ENCODE peak calls at places on chromosomes 16 and 17, in nine cellular contexts. D is GM06990; J is GM23338; M is foreskin fibroblast; B is CD4-positive, alpha-beta T cell; O is neural crest cell; T is left ventricle myocardium inferior; P is astrocyte of the cerebellum; A is B cell. Z is an unnamed sample.

GRCh38 chr17:29579866-29580771 is 9.3 kb downstream of the GIT1 start:
- DNase-seq in D (peak; percentile 63), J (peak; percentile 91), M (peak; percentile 93), B (peak; percentile 87), O (peak; percentile 76), T (peak; percentile 82), P (no peak), A (peak; percentile 91), Z (peak; percentile 63)

GRCh38 chr17:39450051-39450450 is 1.0 kb downstream of the MED1 start:
- DNase-seq in D (no peak), J (no peak), M (no peak), B (no peak), O (no peak), T (no peak), P (no peak), A (no peak), Z (no peak)

GRCh38 chr17:35889818-35890773 is 9.9 kb upstream of the CCL5 start:
- DNase-seq in D (no peak), J (peak; percentile 2), M (peak; percentile 49), B (no peak), O (no peak), T (no peak), P (peak; percentile 32), A (no peak), Z (peak; percentile 54)

GRCh38 chr16:21593530-21594289 is 5.7 kb upstream of the METTL9 start:
- DNase-seq in D (no peak), J (no peak), M (no peak), B (no peak), O (no peak), T (no peak), P (no peak), A (no peak), Z (no peak)

GRCh38 chr16:80862153-80862552 is 57.8 kb upstream of the CDYL2 start:
- DNase-seq in D (peak; percentile 9), J (no peak), M (no peak), B (no peak), O (no peak), T (no peak), P (no peak), A (no peak), Z (no peak)

GRCh38 chr17:41773190-41773588 is 13.3 kb downstream of the JUP start:
- DNase-seq in D (no peak), J (peak; percentile 67), M (peak; percentile 88), B (no peak), O (no peak), T (peak; percentile 78), P (peak; percentile 71), A (no peak), Z (peak; percentile 71)

GRCh38 chr17:79000396-79001189 is 9.0 kb downstream of the CANT1 start:
- DNase-seq in D (no peak), J (no peak), M (no peak), B (no peak), O (no peak), T (no peak), P (no peak), A (no peak), Z (no peak)

GRCh38 chr17:78706271-78706915 is 75.7 kb downstream of the CYTH1 start:
- DNase-seq in D (peak; percentile 69), J (no peak), M (no peak), B (no peak), O (no peak), T (no peak), P (no peak), A (peak; percentile 78), Z (no peak)

GRCh38 chr17:47615766-47616424 is 33.8 kb upstream of the KPNB1 start:
- DNase-seq in D (no peak), J (peak; percentile 77), M (peak; percentile 74), B (no peak), O (no peak), T (no peak), P (peak; percentile 46), A (no peak), Z (no peak)

DNA sequence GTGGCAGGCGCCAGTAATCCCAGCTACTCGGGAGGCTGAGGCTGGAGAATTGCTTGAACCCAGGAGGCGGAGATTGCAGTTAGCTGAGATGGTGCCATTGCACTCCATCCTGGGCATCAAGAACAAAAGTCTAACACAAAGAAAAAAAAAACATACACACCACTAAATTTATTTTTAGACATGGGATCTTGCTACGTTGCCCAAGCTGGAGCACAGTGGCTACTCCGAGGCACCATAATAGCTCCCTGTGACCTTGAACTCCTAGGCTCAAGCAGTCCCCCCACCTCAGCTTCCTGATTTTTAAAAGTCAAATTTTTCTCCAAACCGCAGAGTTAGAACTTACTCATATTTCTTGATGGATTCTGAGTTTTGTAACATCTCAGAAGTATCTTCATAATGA is 3.5 kb downstream of the CMTM4 start:
- DNase-seq in D (no peak), J (no peak), M (no peak), B (no peak), O (no peak), T (no peak), P (no peak), A (no peak), Z (no peak)
- TF ChIP-seq CTCF in D (no peak), J (no peak), M (no peak), B (no peak), O (no peak), T (no peak), P (no peak), A (no peak), Z (no peak)

DNA sequence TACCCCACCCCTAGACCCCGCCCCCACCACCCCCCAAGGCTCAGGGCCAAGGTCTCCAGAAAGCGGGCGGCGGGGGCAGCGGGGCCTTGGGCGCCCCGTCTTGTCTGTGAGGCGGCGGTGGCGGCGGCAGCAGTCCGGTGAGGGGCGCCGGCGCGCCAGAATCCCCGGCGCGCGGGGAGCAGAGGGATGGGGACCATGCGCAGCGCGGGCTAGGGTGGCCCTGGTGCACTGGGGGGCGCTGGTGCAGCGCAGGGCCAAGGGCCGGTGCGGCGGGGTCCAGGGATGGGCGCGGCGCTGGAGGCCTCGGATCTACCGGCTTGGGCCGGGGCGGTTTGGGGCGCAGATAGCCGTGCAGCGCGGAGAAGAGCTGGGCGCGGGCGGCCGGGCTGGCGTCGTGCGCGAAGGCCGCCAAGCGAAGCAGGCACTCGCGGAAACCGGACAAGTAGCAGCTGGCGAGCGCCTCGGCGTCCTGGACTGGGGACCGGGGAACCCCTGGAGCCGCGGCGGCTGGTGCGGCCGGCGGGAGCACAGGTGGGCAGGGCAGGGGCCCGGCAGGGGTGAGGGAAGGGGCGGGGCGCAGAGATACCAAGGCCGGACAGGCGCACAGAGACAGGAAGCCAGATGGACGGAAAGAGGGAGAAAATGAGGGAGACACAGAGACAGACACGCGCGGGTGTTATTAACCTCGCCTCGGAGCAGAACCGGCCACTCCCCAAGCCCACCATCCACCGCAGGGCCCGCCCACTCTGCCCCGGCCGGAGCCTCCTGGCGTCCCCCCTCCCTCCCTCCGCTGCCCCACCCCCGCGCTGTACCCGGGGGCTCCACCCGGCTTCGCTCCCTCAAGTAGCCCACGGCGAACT is 2.1 kb downstream of the HES7 start:
- DNase-seq in D (peak; percentile 84), J (peak; percentile 91), M (peak; percentile 92), B (peak; percentile 32), O (peak; percentile 65), T (no peak), P (no peak), A (no peak), Z (no peak)
- TF ChIP-seq CTCF in D (peak; percentile 36), J (peak; percentile 54), M (peak; percentile 26), B (peak; percentile 39), O (peak; percentile 53), T (peak; percentile 62), P (peak; percentile 42), A (peak; percentile 27), Z (peak; percentile 47)

GRCh38 chr16:56729736-56730662 is at the start of gene NUP93:
- DNase-seq in D (peak; percentile 92), J (peak; percentile 96), M (peak; percentile 97), B (peak; percentile 85), O (peak; percentile 77), T (peak; percentile 92), P (peak; percentile 78), A (peak; percentile 93), Z (peak; percentile 65)

GRCh38 chr16:56732366-56732765 is 2.4 kb downstream of the NUP93 start:
- DNase-seq in D (peak; percentile 22), J (no peak), M (no peak), B (no peak), O (no peak), T (no peak), P (no peak), A (no peak), Z (no peak)

GRCh38 chr16:56729351-56729735 is 586 bp upstream of the NUP93 start:
- DNase-seq in D (no peak), J (no peak), M (no peak), B (no peak), O (no peak), T (no peak), P (no peak), A (no peak), Z (no peak)

GRCh38 chr16:56734429-56734828 is 4.5 kb downstream of the NUP93 start:
- DNase-seq in D (no peak), J (no peak), M (peak; percentile 26), B (no peak), O (no peak), T (no peak), P (no peak), A (no peak), Z (no peak)

DNA sequence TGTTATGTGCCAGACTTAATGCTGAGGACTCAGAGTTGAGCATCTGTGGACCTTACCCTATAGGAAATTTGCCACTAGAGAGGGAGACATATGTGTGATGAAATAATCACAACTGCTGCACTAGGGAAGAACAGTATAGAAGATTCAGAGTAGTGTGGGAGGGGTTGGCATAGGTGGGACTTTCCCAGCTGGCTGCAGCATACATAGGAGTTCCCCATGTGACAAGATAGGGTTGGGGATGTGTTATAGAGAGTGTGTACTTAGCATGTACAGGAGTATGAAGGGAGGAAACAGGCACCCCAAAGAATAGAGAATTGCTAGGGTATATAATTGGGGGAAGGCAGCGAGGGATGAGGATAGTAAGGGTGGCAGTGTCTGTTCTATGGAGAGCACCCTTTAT is 2.9 kb downstream of the NUP93 start:
- DNase-seq in D (no peak), J (no peak), M (no peak), B (no peak), O (no peak), T (no peak), P (no peak), A (no peak), Z (no peak)
- TF ChIP-seq CTCF in D (no peak), J (no peak), M (no peak), B (no peak), O (no peak), T (no peak), P (no peak), A (no peak), Z (no peak)

DNA sequence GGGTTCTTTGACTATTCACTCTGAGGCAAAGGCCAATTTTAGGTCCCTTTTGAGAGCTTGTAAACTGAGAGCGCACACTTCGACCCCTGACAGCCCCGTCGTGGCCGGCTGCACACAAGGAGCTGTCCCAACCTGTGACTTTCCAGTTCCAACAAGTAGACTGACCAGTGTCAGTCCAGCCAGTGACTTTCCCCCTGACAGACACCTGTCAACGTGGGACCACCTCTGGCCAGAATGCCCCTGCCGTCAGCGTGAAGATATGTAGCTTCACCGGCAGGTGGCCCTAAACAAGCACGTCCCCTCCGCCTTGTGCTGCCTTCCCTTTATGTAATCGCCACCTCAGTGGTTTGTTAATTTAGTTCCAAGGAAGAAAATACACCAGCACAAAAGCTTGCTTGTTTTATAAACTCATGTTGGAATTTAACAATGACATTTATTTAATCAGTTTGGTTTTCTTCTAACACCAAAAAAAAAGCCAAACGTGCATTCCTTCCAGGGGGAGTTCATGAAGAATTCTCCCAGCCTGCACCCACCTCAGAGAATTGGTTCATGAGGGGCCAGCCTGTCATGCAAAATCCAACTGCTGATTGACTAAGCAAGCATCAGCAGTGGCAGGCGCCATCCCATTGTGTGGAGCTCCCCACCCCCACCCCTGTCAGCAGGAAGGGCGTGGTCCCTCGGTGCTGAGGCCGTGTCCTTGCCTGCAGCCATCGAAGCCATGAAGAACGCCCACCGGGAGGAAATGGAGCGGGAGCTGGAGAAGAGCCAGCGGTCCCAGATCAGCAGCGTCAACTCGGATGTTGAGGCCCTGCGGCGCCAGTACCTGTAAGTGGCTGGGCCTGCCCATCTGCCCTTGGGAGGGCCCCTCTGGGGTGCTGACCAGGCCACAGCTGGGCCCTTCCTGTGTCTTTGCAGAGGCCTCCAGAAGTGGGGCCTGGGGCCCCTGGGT is 33.9 kb downstream of the PLD6 start:
- DNase-seq in D (no peak), J (peak; percentile 29), M (no peak), B (no peak), O (no peak), T (peak; percentile 66), P (no peak), A (no peak), Z (no peak)
- TF ChIP-seq CTCF in D (no peak), J (peak; percentile 9), M (no peak), B (no peak), O (no peak), T (no peak), P (peak; percentile 10), A (no peak), Z (no peak)

Z was measured in HFF-Myc.